ENCODE peak calls at places on chromosomes 2 and 18, in eight cellular contexts. X is neural progenitor cell, I is cardiac septum, Q is NB4, B is LoVo, N is NCI-H2029, H is AG04450, S is AG04449. P is an unnamed sample.

GRCh38 chr2:235799281-235799680 is 305.4 kb downstream of the AGAP1 start:
- DNase-seq in X (no peak), I (no peak), Q (no peak), B (no peak), N (no peak), H (no peak), S (no peak), P (no peak)

GRCh38 chr2:24909555-24910177 is 10.4 kb downstream of the ADCY3 start:
- DNase-seq in X (no peak), I (no peak), Q (no peak), B (no peak), N (no peak), H (no peak), S (peak; percentile 38), P (no peak)

GRCh38 chr2:96507957-96508520 is 2.9 kb upstream of the NEURL3 start:
- DNase-seq in X (peak; percentile 91), I (peak; percentile 85), Q (peak; percentile 74), B (peak; percentile 76), N (peak; percentile 51), H (no peak), S (no peak), P (peak; percentile 5)

GRCh38 chr18:68735498-68736343 is 20.8 kb upstream of the TMX3 start:
- DNase-seq in X (peak; percentile 52), I (no peak), Q (peak; percentile 56), B (peak; percentile 32), N (no peak), H (peak; percentile 32), S (no peak), P (no peak)

GRCh38 chr2:15634846-15635490 is 43.3 kb downstream of the DDX1 start:
- DNase-seq in X (no peak), I (no peak), Q (no peak), B (no peak), N (no peak), H (no peak), S (no peak), P (no peak)

GRCh38 chr2:43317194-43317593 is 90.8 kb upstream of the ZFP36L2 start:
- DNase-seq in X (no peak), I (no peak), Q (no peak), B (no peak), N (no peak), H (no peak), S (no peak), P (no peak)

GRCh38 chr2:158724803-158725271 is 70.3 kb upstream of the DAPL1 start:
- DNase-seq in X (no peak), I (peak; percentile 71), Q (no peak), B (peak; percentile 34), N (no peak), H (no peak), S (no peak), P (peak; percentile 81)

GRCh38 chr2:120626566-120626965 is 109.1 kb upstream of the GLI2 start:
- DNase-seq in X (no peak), I (peak; percentile 20), Q (no peak), B (no peak), N (no peak), H (no peak), S (no peak), P (no peak)

GRCh38 chr2:33373986-33374385 is 102.5 kb upstream of the RASGRP3 start:
- DNase-seq in X (no peak), I (no peak), Q (no peak), B (no peak), N (no peak), H (no peak), S (peak; percentile 42), P (no peak)

GRCh38 chr2:178069551-178069950 is 3.0 kb downstream of the PDE11A start:
- DNase-seq in X (no peak), I (no peak), Q (no peak), B (no peak), N (peak; percentile 28), H (no peak), S (no peak), P (no peak)

GRCh38 chr2:28172114-28172898 is 220.4 kb upstream of the FOSL2 start:
- DNase-seq in X (no peak), I (no peak), Q (no peak), B (peak; percentile 44), N (no peak), H (no peak), S (no peak), P (no peak)

GRCh38 chr2:36355157-36355889 is at the start of gene CRIM1:
- DNase-seq in X (peak; percentile 95), I (peak; percentile 93), Q (peak; percentile 65), B (peak; percentile 92), N (peak; percentile 72), H (peak; percentile 78), S (no peak), P (no peak)

GRCh38 chr2:97871096-97871780 is 124.5 kb downstream of the TMEM131 start:
- DNase-seq in X (no peak), I (no peak), Q (no peak), B (peak; percentile 55), N (no peak), H (peak; percentile 10), S (no peak), P (no peak)

GRCh38 chr2:55986700-55987440 is 63.3 kb upstream of the EFEMP1 start:
- DNase-seq in X (no peak), I (no peak), Q (no peak), B (no peak), N (no peak), H (no peak), S (no peak), P (no peak)

GRCh38 chr2:218003265-218003950 is 613 bp upstream of the TNS1 start:
- DNase-seq in X (no peak), I (no peak), Q (peak; percentile 52), B (no peak), N (no peak), H (no peak), S (no peak), P (no peak)

GRCh38 chr2:105409717-105410116 is 10.9 kb upstream of the FHL2 start:
- DNase-seq in X (no peak), I (peak; percentile 92), Q (no peak), B (peak; percentile 68), N (no peak), H (peak; percentile 66), S (peak; percentile 77), P (no peak)

GRCh38 chr2:128644745-128645256 is 326.1 kb upstream of the HS6ST1 start:
- DNase-seq in X (peak; percentile 61), I (peak; percentile 7), Q (no peak), B (no peak), N (no peak), H (no peak), S (no peak), P (no peak)

GRCh38 chr2:43163365-43163715 is 63.1 kb downstream of the ZFP36L2 start:
- DNase-seq in X (no peak), I (no peak), Q (no peak), B (no peak), N (no peak), H (no peak), S (no peak), P (no peak)

GRCh38 chr2:153299809-153300208 is 178.8 kb downstream of the RPRM start:
- DNase-seq in X (no peak), I (no peak), Q (no peak), B (no peak), N (no peak), H (no peak), S (no peak), P (no peak)

GRCh38 chr2:16318474-16319195 is 347.0 kb downstream of the CYRIA start:
- DNase-seq in X (peak; percentile 15), I (no peak), Q (peak; percentile 63), B (no peak), N (no peak), H (no peak), S (no peak), P (peak; percentile 7)

GRCh38 chr2:150644298-150645067 is 157.0 kb upstream of the RND3 start:
- DNase-seq in X (no peak), I (no peak), Q (no peak), B (no peak), N (no peak), H (no peak), S (no peak), P (no peak)

GRCh38 chr2:222318026-222318711 is 19.4 kb upstream of the PAX3 start:
- DNase-seq in X (peak; percentile 92), I (no peak), Q (peak; percentile 84), B (peak; percentile 85), N (peak; percentile 67), H (peak; percentile 4), S (no peak), P (peak; percentile 25)